ENCODE peak calls at places on chromosomes 4 and X, in seven cellular contexts. R is heart right ventricle; X is epithelial cell of prostate; V is effector memory CD4-positive, alpha-beta T cell; Y is tibial artery; J is uterus; Q is substantia nigra. B is an unnamed sample.

GRCh38 chrX:1400049-1400448 is 8.1 kb upstream of the SLC25A6 start:
- DNase-seq in R (no peak), X (no peak), V (no peak), Y (peak; percentile 56), J (no peak), Q (no peak), B (no peak)

GRCh38 chr4:70556856-70557255 is 35.2 kb upstream of the AMBN start:
- DNase-seq in R (no peak), X (no peak), V (no peak), Y (no peak), J (no peak), Q (no peak), B (no peak)

GRCh38 chrX:46838974-46839480 is 2.2 kb downstream of the RP2 start:
- DNase-seq in R (no peak), X (no peak), V (no peak), Y (no peak), J (no peak), Q (no peak), B (no peak)

GRCh38 chr4:171985129-171985528 is 171.9 kb downstream of the GALNTL6 start:
- DNase-seq in R (no peak), X (no peak), V (no peak), Y (no peak), J (no peak), Q (no peak), B (no peak)

GRCh38 chrX:100447563-100448397 is 37.7 kb upstream of the PCDH19 start:
- DNase-seq in R (peak; percentile 15), X (no peak), V (no peak), Y (no peak), J (peak; percentile 34), Q (peak; percentile 15), B (no peak)

GRCh38 chr4:90715242-90715641 is 588.0 kb downstream of the CCSER1 start:
- DNase-seq in R (no peak), X (no peak), V (no peak), Y (no peak), J (no peak), Q (no peak), B (no peak)

GRCh38 chrX:153474718-153475117 is 4.3 kb upstream of the HAUS7 start:
- DNase-seq in R (peak; percentile 66), X (no peak), V (peak; percentile 37), Y (peak; percentile 91), J (peak; percentile 79), Q (peak; percentile 49), B (peak; percentile 44)

GRCh38 chr4:52853351-52853750 is 8.8 kb upstream of the RASL11B start:
- DNase-seq in R (no peak), X (no peak), V (no peak), Y (no peak), J (no peak), Q (no peak), B (no peak)

GRCh38 chrX:10011261-10011931 is 44.2 kb downstream of the CLDN34 start:
- DNase-seq in R (no peak), X (no peak), V (no peak), Y (no peak), J (no peak), Q (no peak), B (no peak)

GRCh38 chrX:10064736-10065135 is 92.0 kb upstream of the CLCN4 start:
- DNase-seq in R (no peak), X (no peak), V (no peak), Y (no peak), J (no peak), Q (peak; percentile 12), B (no peak)

GRCh38 chr4:153618831-153619230 is 65.2 kb upstream of the TLR2 start:
- DNase-seq in R (no peak), X (no peak), V (no peak), Y (no peak), J (no peak), Q (no peak), B (no peak)

GRCh38 chrX:134634691-134635090 is 23.6 kb downstream of the PLAC1 start:
- DNase-seq in R (no peak), X (no peak), V (no peak), Y (no peak), J (no peak), Q (no peak), B (no peak)

GRCh38 chr4:54296548-54297203 is 67.6 kb downstream of the PDGFRA start:
- DNase-seq in R (no peak), X (no peak), V (no peak), Y (no peak), J (no peak), Q (no peak), B (no peak)

GRCh38 chrX:3299626-3300025 is 46.8 kb downstream of the MXRA5 start:
- DNase-seq in R (no peak), X (no peak), V (no peak), Y (no peak), J (no peak), Q (no peak), B (no peak)

GRCh38 chrX:45322382-45322781 is 121.7 kb upstream of the DIPK2B start:
- DNase-seq in R (peak; percentile 23), X (no peak), V (no peak), Y (peak; percentile 42), J (peak; percentile 25), Q (peak; percentile 3), B (peak; percentile 13)

GRCh38 chrX:13506574-13506973 is 62.8 kb upstream of the EGFL6 start:
- DNase-seq in R (peak; percentile 18), X (no peak), V (peak; percentile 22), Y (no peak), J (peak; percentile 45), Q (peak; percentile 18), B (peak; percentile 1)

GRCh38 chr4:76199664-76200211 is 13.9 kb downstream of the SCARB2 start:
- DNase-seq in R (no peak), X (no peak), V (peak; percentile 7), Y (no peak), J (no peak), Q (peak; percentile 63), B (peak; percentile 55)

GRCh38 chr4:81470456-81471327 is 1.0 kb downstream of the RASGEF1B start:
- DNase-seq in R (peak; percentile 67), X (no peak), V (no peak), Y (peak; percentile 72), J (peak; percentile 25), Q (peak; percentile 36), B (no peak)

GRCh38 chr4:73891739-73892405 is 22.7 kb downstream of the CXCL1 start:
- DNase-seq in R (no peak), X (no peak), V (no peak), Y (no peak), J (no peak), Q (no peak), B (no peak)

GRCh38 chrX:129318375-129318774 is 204.9 kb downstream of the SMARCA1 start:
- DNase-seq in R (no peak), X (no peak), V (no peak), Y (no peak), J (no peak), Q (no peak), B (no peak)

GRCh38 chrX:45771114-45771513 is 570.4 kb upstream of the DIPK2B start:
- DNase-seq in R (peak; percentile 5), X (no peak), V (no peak), Y (no peak), J (peak; percentile 38), Q (no peak), B (no peak)

GRCh38 chr4:95050980-95051688 is 293.4 kb downstream of the BMPR1B start:
- DNase-seq in R (no peak), X (no peak), V (no peak), Y (no peak), J (no peak), Q (no peak), B (no peak)

GRCh38 chr4:83369825-83370639 is 35.4 kb upstream of the HPSE start:
- DNase-seq in R (no peak), X (no peak), V (no peak), Y (no peak), J (no peak), Q (no peak), B (no peak)

DNA sequence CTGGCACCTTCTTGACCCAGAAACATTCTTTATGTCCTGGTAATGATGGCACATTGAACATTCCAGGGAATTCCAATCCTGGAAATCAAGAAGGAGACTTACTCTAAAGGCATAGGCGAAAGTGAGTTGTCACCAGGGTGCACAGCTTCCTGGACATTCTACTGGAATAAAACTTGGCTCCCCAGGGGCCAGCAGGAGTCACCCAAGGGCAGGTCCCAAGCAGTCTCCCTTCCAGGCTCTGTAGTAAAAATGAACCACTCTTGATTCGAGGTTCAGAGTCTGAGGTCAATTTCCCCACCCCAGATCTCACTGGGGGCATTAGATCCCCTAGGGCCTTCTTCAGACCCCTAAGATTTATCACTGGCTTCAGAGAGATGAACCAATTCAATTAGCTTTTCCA is 338.7 kb upstream of the GATB start:
- DNase-seq in R (no peak), X (no peak), V (no peak), Y (no peak), J (no peak), Q (no peak), B (no peak)
- H3K27ac ChIP-seq in R (peak overlapping the region; percentile 59), X (no peak overlapping the region), V (peak overlapping the region; percentile 86), Y (no peak overlapping the region), J (no peak overlapping the region), Q (no peak overlapping the region), B (no peak overlapping the region)

DNA sequence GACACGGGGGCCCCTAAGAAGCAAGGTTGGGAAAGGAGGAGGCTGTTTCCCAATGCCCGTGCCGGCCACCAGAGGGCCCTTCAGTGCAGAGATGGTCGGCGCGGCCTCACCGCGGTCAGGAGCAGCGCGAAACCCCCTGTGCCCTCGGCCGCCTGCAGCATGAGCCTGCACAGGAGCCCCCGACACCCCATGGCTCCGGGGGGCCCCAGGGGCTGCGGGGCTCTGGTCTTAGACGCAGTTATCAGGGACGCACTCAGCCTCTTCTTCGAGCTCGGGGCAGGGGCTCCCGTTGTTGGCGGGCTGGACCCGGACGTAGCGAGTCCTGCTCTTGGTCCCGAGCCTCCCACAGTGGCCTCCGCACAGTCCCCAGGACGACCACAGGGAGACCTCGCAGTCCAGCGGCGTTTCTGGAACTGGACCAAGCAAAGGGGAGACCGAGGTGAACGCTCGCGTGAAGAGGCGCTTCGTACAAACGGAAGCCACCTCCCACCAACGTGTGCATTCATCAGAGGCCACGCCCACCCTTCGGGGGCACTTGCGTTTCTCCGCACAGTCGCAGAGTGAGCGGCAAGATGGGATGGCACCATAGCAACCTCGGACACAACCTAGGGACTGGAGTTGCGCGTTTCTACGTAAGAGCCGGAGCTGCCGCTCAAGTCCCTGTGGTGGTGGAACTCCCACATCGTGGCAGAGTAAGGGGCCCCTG is 5.0 kb downstream of the SPON2 start:
- DNase-seq in R (peak; percentile 76), X (no peak), V (peak; percentile 78), Y (peak; percentile 87), J (peak; percentile 86), Q (peak; percentile 83), B (peak; percentile 30)
- H3K27ac ChIP-seq in R (peak overlapping the region; percentile 80), X (no peak overlapping the region), V (peak overlapping the region; percentile 78), Y (peak overlapping the region; percentile 35), J (peak overlapping the region; percentile 94), Q (no peak overlapping the region), B (no peak overlapping the region)

DNA sequence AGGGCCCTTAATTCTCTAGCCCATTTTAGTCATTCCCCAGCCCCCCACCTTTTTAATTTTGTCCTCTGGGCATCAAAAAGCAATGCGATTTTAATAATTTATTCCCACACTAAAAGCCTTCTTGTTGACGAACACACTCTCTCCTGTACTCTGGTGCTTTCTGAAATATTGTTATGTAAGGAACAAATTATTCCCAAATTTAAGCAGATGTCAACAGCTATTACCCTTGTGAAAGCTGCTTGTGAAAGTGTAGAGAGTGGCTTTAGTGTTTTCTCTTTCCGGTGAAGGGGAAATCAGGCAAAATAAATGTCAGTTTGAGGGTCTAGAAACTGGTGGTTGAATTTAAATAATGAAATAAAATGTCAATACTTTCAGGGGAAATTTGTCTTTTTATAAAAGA is 221.2 kb upstream of the CNKSR2 start:
- DNase-seq in R (no peak), X (no peak), V (no peak), Y (no peak), J (no peak), Q (no peak), B (no peak)
- H3K27ac ChIP-seq in R (no peak overlapping the region), X (no peak overlapping the region), V (no peak overlapping the region), Y (no peak overlapping the region), J (no peak overlapping the region), Q (no peak overlapping the region), B (no peak overlapping the region)

GRCh38 chr4:22072240-22072639 is 123.7 kb upstream of the KCNIP4 start:
- DNase-seq in R (no peak), X (no peak), V (no peak), Y (no peak), J (no peak), Q (no peak), B (no peak)
- H3K27ac ChIP-seq in R (no peak overlapping the region), X (no peak overlapping the region), V (no peak overlapping the region), Y (no peak overlapping the region), J (no peak overlapping the region), Q (no peak overlapping the region), B (no peak overlapping the region)

B was measured in caudate nucleus.